ENCODE peak calls at places on chromosome 9, in six cellular contexts. One of them, this sample, is unnamed.
A peak's percentile ranks its signal among the peaks of the same experiment; 100 is the strongest.

GRCh38 chr9:132412089-132412488 is 2.1 kb downstream of the CFAP77 start:
- DNase-seq in GM12865: peak; percentile 16
- DNase-seq in AG10803: no peak
- DNase-seq in kidney: no peak
- DNase-seq in HCT116: peak; percentile 8
- DNase-seq in tibial artery: no peak
- DNase-seq in this sample: no peak

GRCh38 chr9:89522261-89522978 is 24.5 kb upstream of the SEMA4D start:
- DNase-seq in GM12865: peak; percentile 92
- DNase-seq in AG10803: no peak
- DNase-seq in kidney: no peak
- DNase-seq in HCT116: no peak
- DNase-seq in tibial artery: peak; percentile 39
- DNase-seq in this sample: no peak

GRCh38 chr9:88933607-88934379 is 57.5 kb upstream of the S1PR3 start:
- DNase-seq in GM12865: no peak
- DNase-seq in AG10803: no peak
- DNase-seq in kidney: no peak
- DNase-seq in HCT116: no peak
- DNase-seq in tibial artery: no peak
- DNase-seq in this sample: no peak

GRCh38 chr9:137691648-137692357 is 73.0 kb downstream of the EHMT1 start:
- DNase-seq in GM12865: no peak
- DNase-seq in AG10803: no peak
- DNase-seq in kidney: no peak
- DNase-seq in HCT116: no peak
- DNase-seq in tibial artery: no peak
- DNase-seq in this sample: peak; percentile 85

GRCh38 chr9:95381243-95381642 is 63.7 kb upstream of the FANCC start:
- DNase-seq in GM12865: peak; percentile 38
- DNase-seq in AG10803: peak; percentile 41
- DNase-seq in kidney: no peak
- DNase-seq in HCT116: no peak
- DNase-seq in tibial artery: no peak
- DNase-seq in this sample: no peak

GRCh38 chr9:68470634-68471033 is 70.0 kb downstream of the TMEM252 start:
- DNase-seq in GM12865: no peak
- DNase-seq in AG10803: no peak
- DNase-seq in kidney: no peak
- DNase-seq in HCT116: no peak
- DNase-seq in tibial artery: no peak
- DNase-seq in this sample: no peak

GRCh38 chr9:127968717-127969383 is 11.9 kb downstream of the EEIG1 start:
- DNase-seq in GM12865: no peak
- DNase-seq in AG10803: peak; percentile 92
- DNase-seq in kidney: peak; percentile 86
- DNase-seq in HCT116: peak; percentile 67
- DNase-seq in tibial artery: peak; percentile 70
- DNase-seq in this sample: no peak

GRCh38 chr9:108671156-108671555 is 184.6 kb downstream of the ACTL7B start:
- DNase-seq in GM12865: no peak
- DNase-seq in AG10803: peak; percentile 67
- DNase-seq in kidney: no peak
- DNase-seq in HCT116: peak; percentile 33
- DNase-seq in tibial artery: no peak
- DNase-seq in this sample: no peak

GRCh38 chr9:73916016-73916673 is 581.0 kb upstream of the RORB start:
- DNase-seq in GM12865: peak; percentile 2
- DNase-seq in AG10803: peak; percentile 1
- DNase-seq in kidney: no peak
- DNase-seq in HCT116: no peak
- DNase-seq in tibial artery: no peak
- DNase-seq in this sample: no peak

GRCh38 chr9:127927457-127928231 is 2.9 kb downstream of the PIP5KL1 start:
- DNase-seq in GM12865: peak; percentile 55
- DNase-seq in AG10803: no peak
- DNase-seq in kidney: peak; percentile 89
- DNase-seq in HCT116: peak; percentile 77
- DNase-seq in tibial artery: no peak
- DNase-seq in this sample: peak; percentile 90

GRCh38 chr9:104841601-104842106 is 77.7 kb downstream of the NIPSNAP3B start:
- DNase-seq in GM12865: no peak
- DNase-seq in AG10803: no peak
- DNase-seq in kidney: no peak
- DNase-seq in HCT116: no peak
- DNase-seq in tibial artery: no peak
- DNase-seq in this sample: no peak

GRCh38 chr9:113602126-113603119 is 138.9 kb downstream of the RGS3 start:
- DNase-seq in GM12865: no peak
- DNase-seq in AG10803: peak; percentile 80
- DNase-seq in kidney: peak; percentile 95
- DNase-seq in HCT116: peak; percentile 53
- DNase-seq in tibial artery: peak; percentile 84
- DNase-seq in this sample: peak; percentile 85

GRCh38 chr9:98801562-98801961 is 5.2 kb upstream of the ANKS6 start:
- DNase-seq in GM12865: no peak
- DNase-seq in AG10803: no peak
- DNase-seq in kidney: no peak
- DNase-seq in HCT116: no peak
- DNase-seq in tibial artery: no peak
- DNase-seq in this sample: no peak

DNA sequence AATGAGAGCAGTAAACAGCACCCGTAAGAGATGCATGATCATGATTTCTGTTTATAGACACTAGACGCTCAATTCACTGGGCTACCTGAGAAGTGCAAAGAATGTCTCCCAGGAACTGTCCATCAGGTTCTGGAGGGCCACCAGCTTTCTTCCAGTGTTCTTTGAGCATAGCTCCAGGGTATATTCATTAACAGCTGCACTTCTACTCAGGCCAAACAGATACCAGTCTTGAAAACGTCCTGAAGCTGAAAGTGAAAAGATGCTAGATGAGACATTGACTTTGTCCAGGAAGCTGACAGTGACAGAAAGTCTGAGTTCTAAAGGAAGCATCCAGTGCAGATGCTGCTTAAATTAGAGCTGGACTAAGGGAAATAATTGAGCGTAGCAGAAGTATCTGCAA is 488.7 kb upstream of the TYRP1 start:
- DNase-seq in GM12865: no peak
- DNase-seq in AG10803: no peak
- DNase-seq in kidney: no peak
- DNase-seq in HCT116: no peak
- DNase-seq in tibial artery: no peak
- DNase-seq in this sample: no peak
- TF ChIP-seq CTCF in GM12865: no peak
- TF ChIP-seq CTCF in AG10803: no peak
- TF ChIP-seq CTCF in kidney: no peak
- TF ChIP-seq CTCF in HCT116: no peak
- TF ChIP-seq CTCF in tibial artery: no peak
- TF ChIP-seq CTCF in this sample: no peak

GRCh38 chr9:112535811-112536210 is 49.2 kb downstream of the KIAA1958 start:
- DNase-seq in GM12865: no peak
- DNase-seq in AG10803: peak; percentile 74
- DNase-seq in kidney: no peak
- DNase-seq in HCT116: no peak
- DNase-seq in tibial artery: no peak
- DNase-seq in this sample: no peak
- H3K4me3 ChIP-seq in GM12865: no peak overlapping the region
- H3K4me3 ChIP-seq in AG10803: no peak overlapping the region
- H3K4me3 ChIP-seq in kidney: no peak overlapping the region
- H3K4me3 ChIP-seq in HCT116: no peak overlapping the region
- H3K4me3 ChIP-seq in tibial artery: no peak overlapping the region
- H3K4me3 ChIP-seq in this sample: no peak overlapping the region

GRCh38 chr9:38316166-38316765 is 76.2 kb upstream of the ALDH1B1 start:
- DNase-seq in GM12865: no peak
- DNase-seq in AG10803: no peak
- DNase-seq in kidney: no peak
- DNase-seq in HCT116: no peak
- DNase-seq in tibial artery: no peak
- DNase-seq in this sample: no peak
- TF ChIP-seq CTCF in GM12865: no peak
- TF ChIP-seq CTCF in AG10803: no peak
- TF ChIP-seq CTCF in kidney: no peak
- TF ChIP-seq CTCF in HCT116: no peak
- TF ChIP-seq CTCF in tibial artery: no peak
- TF ChIP-seq CTCF in this sample: no peak

GRCh38 chr9:135702002-135702721 is at the start of gene KCNT1:
- DNase-seq in GM12865: peak; percentile 15
- DNase-seq in AG10803: peak; percentile 13
- DNase-seq in kidney: no peak
- DNase-seq in HCT116: no peak
- DNase-seq in tibial artery: no peak
- DNase-seq in this sample: peak; percentile 73
- H3K4me3 ChIP-seq in GM12865: no peak within 1 kb of the TSS
- H3K4me3 ChIP-seq in AG10803: no peak within 1 kb of the TSS
- H3K4me3 ChIP-seq in kidney: no peak within 1 kb of the TSS
- H3K4me3 ChIP-seq in HCT116: peak within 1 kb of the TSS; percentile 7
- H3K4me3 ChIP-seq in tibial artery: peak within 1 kb of the TSS; percentile 24
- H3K4me3 ChIP-seq in this sample: no peak within 1 kb of the TSS

DNA sequence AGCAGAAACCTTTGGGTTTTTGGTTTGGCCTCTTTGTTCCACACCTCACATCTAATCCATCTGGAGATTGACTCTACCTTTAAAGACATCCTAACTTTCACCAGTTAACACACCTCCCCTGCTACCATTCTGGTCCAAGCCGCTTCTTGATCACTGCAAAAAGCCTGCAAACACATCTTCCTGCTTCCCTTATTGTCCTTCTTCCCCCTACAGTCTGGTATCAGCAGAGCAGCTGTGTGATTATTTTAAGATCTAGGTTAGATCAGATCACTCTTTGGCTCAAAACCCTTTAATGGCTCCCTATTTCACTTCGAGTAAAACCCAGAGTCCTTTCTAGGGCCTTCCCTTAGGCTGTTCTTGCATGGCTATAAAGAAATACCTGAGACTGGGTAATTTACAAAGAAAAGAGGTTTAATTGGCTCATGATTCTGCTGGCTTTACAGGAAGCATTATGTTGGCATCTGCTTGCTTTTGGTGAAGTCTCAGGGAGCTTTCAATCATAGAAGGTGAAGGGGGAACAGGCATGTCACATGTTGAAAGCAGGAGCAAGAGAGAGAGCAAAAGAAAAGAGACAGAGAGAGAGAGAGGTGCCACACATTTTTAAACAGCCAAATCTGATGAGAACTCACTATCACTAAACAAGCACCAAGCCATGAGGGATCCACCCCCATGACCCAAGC is 1.5 kb upstream of the TEX10 start:
- DNase-seq in GM12865: peak; percentile 21
- DNase-seq in AG10803: no peak
- DNase-seq in kidney: no peak
- DNase-seq in HCT116: no peak
- DNase-seq in tibial artery: no peak
- DNase-seq in this sample: no peak
- TF ChIP-seq CTCF in GM12865: no peak
- TF ChIP-seq CTCF in AG10803: no peak
- TF ChIP-seq CTCF in kidney: no peak
- TF ChIP-seq CTCF in HCT116: no peak
- TF ChIP-seq CTCF in tibial artery: no peak
- TF ChIP-seq CTCF in this sample: no peak

This sample was measured in upper lobe of right lung.